ENCODE peak calls at places on chromosomes 13 and 19, in five cellular contexts. N is IMR-90, Y is neuronal stem cell, M is mesendoderm, V is H1. X is an unnamed sample.

GRCh38 chr13:85498774-85499173 is 300.4 kb downstream of the SLITRK6 start:
- DNase-seq in N (no peak), Y (no peak), M (no peak), V (no peak), X (no peak)

GRCh38 chr19:45478454-45479238 is 10.8 kb downstream of the FOSB start:
- DNase-seq in N (peak; percentile 96), Y (peak; percentile 92), M (peak; percentile 98), V (no peak), X (peak; percentile 94)

GRCh38 chr19:5554828-5555227 is 12.9 kb downstream of the TINCR start:
- DNase-seq in N (no peak), Y (no peak), M (no peak), V (no peak), X (no peak)

GRCh38 chr13:100530645-100531044 is 57.9 kb downstream of the GGACT start:
- DNase-seq in N (peak; percentile 33), Y (no peak), M (no peak), V (no peak), X (peak; percentile 19)

GRCh38 chr13:85798999-85799646 is at the start of gene SLITRK6:
- DNase-seq in N (peak; percentile 85), Y (peak; percentile 58), M (peak; percentile 87), V (peak; percentile 17), X (peak; percentile 83)

GRCh38 chr19:45515807-45516401 is 8.6 kb downstream of the VASP start:
- DNase-seq in N (no peak), Y (no peak), M (no peak), V (no peak), X (no peak)

GRCh38 chr19:14114854-14115253 is 2.7 kb downstream of the PRKACA start:
- DNase-seq in N (no peak), Y (no peak), M (peak; percentile 40), V (no peak), X (no peak)

GRCh38 chr19:29878973-29879654 is 62.9 kb upstream of the URI1 start:
- DNase-seq in N (peak; percentile 10), Y (no peak), M (peak; percentile 66), V (no peak), X (no peak)

GRCh38 chr19:47700934-47701716 is 12.1 kb upstream of the EHD2 start:
- DNase-seq in N (no peak), Y (no peak), M (no peak), V (no peak), X (no peak)

GRCh38 chr13:112451512-112452379 is 75.6 kb downstream of the SPACA7 start:
- DNase-seq in N (no peak), Y (no peak), M (no peak), V (no peak), X (no peak)

GRCh38 chr13:101398920-101399319 is 17.4 kb downstream of the NALCN start:
- DNase-seq in N (peak; percentile 84), Y (no peak), M (no peak), V (no peak), X (peak; percentile 53)

GRCh38 chr19:46133777-46134231 is 9.3 kb upstream of the IGFL3 start:
- DNase-seq in N (no peak), Y (no peak), M (peak; percentile 81), V (no peak), X (no peak)

GRCh38 chr13:51032831-51033230 is 78.2 kb downstream of the C13orf42 start:
- DNase-seq in N (no peak), Y (no peak), M (no peak), V (no peak), X (no peak)

GRCh38 chr19:19599190-19599535 is 19.3 kb downstream of the PBX4 start:
- DNase-seq in N (no peak), Y (no peak), M (no peak), V (no peak), X (no peak)

GRCh38 chr19:6065685-6066365 is 44.5 kb downstream of the RFX2 start:
- DNase-seq in N (peak; percentile 30), Y (no peak), M (peak; percentile 91), V (no peak), X (peak; percentile 89)

GRCh38 chr19:31262673-31263308 is 86.4 kb downstream of the TSHZ3 start:
- DNase-seq in N (peak; percentile 34), Y (no peak), M (no peak), V (no peak), X (peak; percentile 33)

GRCh38 chr13:40878823-40879222 is 89.4 kb downstream of the SLC25A15 start:
- DNase-seq in N (no peak), Y (no peak), M (no peak), V (no peak), X (no peak)

GRCh38 chr13:27308941-27309340 is 38.3 kb downstream of the RASL11A start:
- DNase-seq in N (no peak), Y (no peak), M (no peak), V (no peak), X (no peak)

GRCh38 chr19:55084416-55084815 is 8.7 kb downstream of the EPS8L1 start:
- DNase-seq in N (no peak), Y (no peak), M (no peak), V (no peak), X (no peak)

GRCh38 chr13:40377783-40378182 is 288.7 kb downstream of the FOXO1 start:
- DNase-seq in N (no peak), Y (no peak), M (no peak), V (no peak), X (no peak)

GRCh38 chr13:32031025-32031814 is at the start of gene FRY:
- DNase-seq in N (peak; percentile 58), Y (peak; percentile 74), M (peak; percentile 95), V (peak; percentile 58), X (peak; percentile 82)

GRCh38 chr13:23129329-23129728 is 51.5 kb upstream of the SGCG start:
- DNase-seq in N (no peak), Y (no peak), M (no peak), V (no peak), X (no peak)

GRCh38 chr19:39843919-39844793 is 2.0 kb downstream of the FBL start:
- DNase-seq in N (peak; percentile 58), Y (no peak), M (peak; percentile 45), V (no peak), X (peak; percentile 69)

GRCh38 chr19:22627526-22627925 is 6.6 kb upstream of the ZNF492 start:
- DNase-seq in N (no peak), Y (no peak), M (no peak), V (no peak), X (no peak)

GRCh38 chr19:14318873-14319272 is 62.4 kb upstream of the ADGRE5 start:
- DNase-seq in N (no peak), Y (no peak), M (peak; percentile 23), V (no peak), X (no peak)

GRCh38 chr13:73782781-73783180 is 351.4 kb downstream of the KLF12 start:
- DNase-seq in N (peak; percentile 78), Y (no peak), M (no peak), V (no peak), X (peak; percentile 44)

GRCh38 chr13:44160549-44161278 is 212.9 kb upstream of the SERP2 start:
- DNase-seq in N (peak; percentile 15), Y (no peak), M (no peak), V (no peak), X (no peak)

GRCh38 chr13:77176350-77176749 is 149.4 kb upstream of the FBXL3 start:
- DNase-seq in N (peak; percentile 89), Y (no peak), M (no peak), V (no peak), X (peak; percentile 49)

GRCh38 chr19:1769645-1769985 is 16.3 kb downstream of the ONECUT3 start:
- DNase-seq in N (no peak), Y (no peak), M (no peak), V (no peak), X (no peak)

GRCh38 chr19:33465834-33466233 is 55.8 kb downstream of the PEPD start:
- DNase-seq in N (no peak), Y (no peak), M (no peak), V (no peak), X (no peak)

GRCh38 chr13:106919638-106920037 is 351.7 kb upstream of the ARGLU1 start:
- DNase-seq in N (no peak), Y (no peak), M (no peak), V (no peak), X (no peak)
- H4K8ac ChIP-seq in N (no peak overlapping the region), Y (peak overlapping the region; percentile 30), M (no peak overlapping the region), V (no peak overlapping the region), X (peak overlapping the region; percentile 45)

GRCh38 chr19:56869886-56870285 is 29.4 kb upstream of the PEG3 start:
- DNase-seq in N (no peak), Y (no peak), M (no peak), V (no peak), X (no peak)
- H3K23ac ChIP-seq in N (no peak overlapping the region), Y (no peak overlapping the region), M (no peak overlapping the region), V (no peak overlapping the region), X (no peak overlapping the region)

GRCh38 chr19:35271546-35271945 is 2.8 kb downstream of the USF2 start:
- DNase-seq in N (no peak), Y (no peak), M (no peak), V (no peak), X (no peak)

GRCh38 chr19:35267818-35268545 is 780 bp upstream of the USF2 start:
- DNase-seq in N (peak; percentile 67), Y (peak; percentile 56), M (peak; percentile 68), V (no peak), X (peak; percentile 63)

GRCh38 chr19:35268546-35269424 is at the start of gene USF2:
- DNase-seq in N (peak; percentile 61), Y (peak; percentile 48), M (peak; percentile 81), V (no peak), X (peak; percentile 83)

GRCh38 chr19:35270381-35270811 is 1.6 kb downstream of the USF2 start:
- DNase-seq in N (no peak), Y (no peak), M (no peak), V (no peak), X (no peak)

DNA sequence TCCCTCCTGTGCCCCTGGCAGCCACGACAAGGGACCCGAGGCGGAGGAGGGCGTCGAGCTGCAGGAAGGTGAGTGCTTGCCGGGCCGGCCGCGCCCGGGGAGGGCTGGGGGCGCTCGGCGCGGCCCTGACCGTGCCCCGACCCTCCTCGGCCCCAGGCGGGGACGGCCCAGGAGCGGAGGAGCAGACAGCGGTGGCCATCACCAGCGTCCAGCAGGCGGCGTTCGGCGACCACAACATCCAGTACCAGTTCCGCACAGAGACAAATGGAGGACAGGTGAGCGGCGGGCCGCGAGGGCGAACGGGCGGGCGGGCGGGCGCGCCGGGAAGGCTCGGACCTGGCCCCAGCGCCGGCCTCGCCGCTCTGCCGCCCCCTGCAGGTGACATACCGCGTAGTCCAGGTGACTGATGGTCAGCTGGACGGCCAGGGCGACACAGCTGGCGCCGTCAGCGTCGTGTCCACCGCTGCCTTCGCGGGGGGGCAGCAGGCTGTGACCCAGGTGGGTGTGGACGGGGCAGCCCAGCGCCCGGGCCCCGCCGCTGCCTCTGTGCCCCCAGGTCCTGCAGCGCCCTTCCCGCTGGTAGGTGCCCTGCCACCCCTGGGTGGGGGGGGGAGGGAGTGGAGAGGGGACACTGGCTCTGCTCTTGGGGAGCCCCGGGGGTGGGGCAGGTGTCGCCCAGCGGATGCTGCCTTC is 809 bp downstream of the USF2 start:
- DNase-seq in N (peak; percentile 75), Y (peak; percentile 76), M (peak; percentile 93), V (no peak), X (peak; percentile 74)
- H3K4me3 ChIP-seq in N (peak overlapping the region; percentile 73), Y (peak overlapping the region; percentile 93), M (peak overlapping the region; percentile 54), V (peak overlapping the region; percentile 68), X (peak overlapping the region; percentile 88)

GRCh38 chr19:4303778-4304508 is 455 bp upstream of the FSD1 start:
- DNase-seq in N (no peak), Y (no peak), M (no peak), V (no peak), X (no peak)

GRCh38 chr19:4300589-4300988 is 1.6 kb downstream of the TMIGD2 start:
- DNase-seq in N (no peak), Y (no peak), M (no peak), V (no peak), X (no peak)

GRCh38 chr19:4302238-4302630 is at the start of gene TMIGD2:
- DNase-seq in N (no peak), Y (no peak), M (no peak), V (no peak), X (no peak)

GRCh38 chr19:4298772-4299550 is 3.2 kb downstream of the TMIGD2 start:
- DNase-seq in N (no peak), Y (no peak), M (no peak), V (no peak), X (no peak)

GRCh38 chr19:4301590-4302237 is 475 bp downstream of the TMIGD2 start:
- DNase-seq in N (no peak), Y (no peak), M (no peak), V (no peak), X (no peak)
- H4K8ac ChIP-seq in N (no peak overlapping the region), Y (no peak overlapping the region), M (no peak overlapping the region), V (no peak overlapping the region), X (no peak overlapping the region)